ENCODE peak calls at places on chromosome 17, in eight cellular contexts. D is adrenal gland, M is upper lobe of right lung, B is ascending aorta, P is transverse colon, A is aorta, J is mammary epithelial cell, I is lower lobe of right lung. R is an unnamed sample. For H3K27me3, the result is how much of the 10 kb centered on the place peaks cover.

GRCh38 chr17:376936-377863 is 24.6 kb upstream of the RPH3AL start:
- DNase-seq in D (no peak), M (peak), B (no peak), P (no peak), A (no peak), J (no peak), I (no peak), R (peak)

GRCh38 chr17:1447061-1447460 is 9.0 kb downstream of the CRK start:
- DNase-seq in D (no peak), M (no peak), B (no peak), P (no peak), A (no peak), J (no peak), I (no peak), R (no peak)

GRCh38 chr17:78391843-78392242 is 13.4 kb downstream of the PGS1 start:
- DNase-seq in D (no peak), M (no peak), B (no peak), P (no peak), A (no peak), J (peak), I (no peak), R (no peak)

GRCh38 chr17:34436607-34437006 is 73.6 kb upstream of the CCL1 start:
- DNase-seq in D (no peak), M (no peak), B (no peak), P (no peak), A (no peak), J (no peak), I (no peak), R (no peak)

GRCh38 chr17:75181608-75182318 is 996 bp downstream of the SUMO2 start:
- DNase-seq in D (no peak), M (peak), B (no peak), P (peak), A (no peak), J (peak), I (peak), R (no peak)

GRCh38 chr17:77116371-77116860 is 24.4 kb upstream of the SEC14L1 start:
- DNase-seq in D (no peak), M (no peak), B (no peak), P (no peak), A (no peak), J (no peak), I (no peak), R (no peak)

GRCh38 chr17:9529033-9529748 is 46.4 kb downstream of the STX8 start:
- DNase-seq in D (no peak), M (no peak), B (no peak), P (no peak), A (no peak), J (peak), I (no peak), R (no peak)

GRCh38 chr17:58336456-58337094 is 8.0 kb upstream of the TSPOAP1 start:
- DNase-seq in D (peak), M (peak), B (no peak), P (no peak), A (peak), J (no peak), I (no peak), R (peak)

GRCh38 chr17:71252446-71252845 is 868.4 kb upstream of the SOX9 start:
- DNase-seq in D (no peak), M (no peak), B (no peak), P (no peak), A (no peak), J (no peak), I (no peak), R (no peak)

GRCh38 chr17:65055708-65056638 is 567 bp downstream of the GNA13 start:
- DNase-seq in D (peak), M (peak), B (peak), P (peak), A (peak), J (peak), I (peak), R (peak)

GRCh38 chr17:64448665-64449512 is at the start of gene MILR1:
- DNase-seq in D (peak), M (no peak), B (no peak), P (peak), A (no peak), J (peak), I (no peak), R (no peak)

GRCh38 chr17:36136439-36136838 is 32.8 kb downstream of the CCL4 start:
- DNase-seq in D (no peak), M (no peak), B (no peak), P (no peak), A (no peak), J (no peak), I (no peak), R (no peak)

GRCh38 chr17:27381007-27381501 is 75.2 kb upstream of the KSR1 start:
- DNase-seq in D (peak), M (peak), B (no peak), P (peak), A (peak), J (peak), I (peak), R (peak)

GRCh38 chr17:82272495-82273326 is 789 bp downstream of the CSNK1D start:
- DNase-seq in D (peak), M (peak), B (no peak), P (peak), A (peak), J (no peak), I (peak), R (peak)

GRCh38 chr17:9890124-9890523 is 14.9 kb downstream of the RCVRN start:
- DNase-seq in D (no peak), M (no peak), B (no peak), P (no peak), A (no peak), J (no peak), I (peak), R (no peak)

GRCh38 chr17:60615108-60615507 is 15.1 kb downstream of the PPM1D start:
- DNase-seq in D (no peak), M (no peak), B (no peak), P (no peak), A (no peak), J (no peak), I (no peak), R (no peak)

GRCh38 chr17:67531291-67531690 is 154.2 kb downstream of the PITPNC1 start:
- DNase-seq in D (peak), M (no peak), B (no peak), P (peak), A (no peak), J (no peak), I (no peak), R (no peak)

GRCh38 chr17:17151962-17152361 is 54.2 kb downstream of the PLD6 start:
- DNase-seq in D (peak), M (peak), B (peak), P (peak), A (peak), J (peak), I (peak), R (peak)

GRCh38 chr17:76009447-76009846 is 8.8 kb downstream of the CDK3 start:
- DNase-seq in D (no peak), M (no peak), B (no peak), P (no peak), A (no peak), J (no peak), I (no peak), R (no peak)

GRCh38 chr17:1197781-1198490 is 18.2 kb upstream of the ABR start:
- DNase-seq in D (peak), M (peak), B (peak), P (peak), A (no peak), J (no peak), I (peak), R (peak)

GRCh38 chr17:16241906-16242399 is 24.9 kb downstream of the PIGL start:
- DNase-seq in D (no peak), M (no peak), B (no peak), P (no peak), A (no peak), J (no peak), I (no peak), R (no peak)

GRCh38 chr17:16288860-16289571 is 64.3 kb downstream of the CENPV start:
- DNase-seq in D (no peak), M (no peak), B (no peak), P (no peak), A (no peak), J (no peak), I (no peak), R (no peak)

GRCh38 chr17:71188811-71189492 is 931.9 kb upstream of the SOX9 start:
- DNase-seq in D (no peak), M (no peak), B (no peak), P (no peak), A (no peak), J (peak), I (no peak), R (no peak)

GRCh38 chr17:2782030-2782429 is 14.2 kb upstream of the RAP1GAP2 start:
- DNase-seq in D (no peak), M (peak), B (no peak), P (no peak), A (no peak), J (no peak), I (peak), R (peak)

GRCh38 chr17:4862720-4863119 is 29.6 kb downstream of the MINK1 start:
- DNase-seq in D (no peak), M (no peak), B (no peak), P (no peak), A (no peak), J (no peak), I (no peak), R (no peak)

GRCh38 chr17:76753061-76753961 is 15.4 kb downstream of the MFSD11 start:
- DNase-seq in D (no peak), M (no peak), B (no peak), P (no peak), A (no peak), J (peak), I (no peak), R (no peak)

GRCh38 chr17:3961564-3962047 is 2.6 kb downstream of the ATP2A3 start:
- DNase-seq in D (no peak), M (no peak), B (no peak), P (peak), A (no peak), J (no peak), I (no peak), R (peak)

GRCh38 chr17:53472586-53472985 is 350.1 kb upstream of the KIF2B start:
- DNase-seq in D (no peak), M (no peak), B (no peak), P (no peak), A (no peak), J (peak), I (no peak), R (no peak)

DNA sequence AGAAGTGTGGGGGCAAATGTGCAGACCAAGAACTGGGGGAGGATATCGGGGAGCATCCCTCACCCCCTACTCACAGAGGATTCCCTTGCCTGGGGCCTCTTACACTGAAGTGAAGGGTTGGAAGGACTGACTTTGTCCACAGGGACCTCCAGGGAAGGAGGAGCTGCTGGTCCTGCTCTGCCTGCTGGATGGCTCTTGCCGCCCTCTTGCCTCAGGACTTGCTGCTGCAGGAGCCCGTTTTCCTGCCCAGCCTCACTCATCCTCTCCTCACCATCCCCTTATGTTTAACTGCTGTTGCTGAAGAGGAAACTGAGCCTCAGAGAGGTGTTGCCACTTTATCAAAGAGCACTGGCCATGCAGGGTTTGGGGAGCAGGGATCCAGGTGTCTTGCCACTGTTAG is 3.7 kb upstream of the C17orf113 start:
- DNase-seq in D (no peak), M (no peak), B (no peak), P (no peak), A (no peak), J (no peak), I (no peak), R (no peak)
- H3K27me3 ChIP-seq in D (under half), M (under half), B (under half), P (under half), A (under half), J (under half), I (under half), R (under half)

DNA sequence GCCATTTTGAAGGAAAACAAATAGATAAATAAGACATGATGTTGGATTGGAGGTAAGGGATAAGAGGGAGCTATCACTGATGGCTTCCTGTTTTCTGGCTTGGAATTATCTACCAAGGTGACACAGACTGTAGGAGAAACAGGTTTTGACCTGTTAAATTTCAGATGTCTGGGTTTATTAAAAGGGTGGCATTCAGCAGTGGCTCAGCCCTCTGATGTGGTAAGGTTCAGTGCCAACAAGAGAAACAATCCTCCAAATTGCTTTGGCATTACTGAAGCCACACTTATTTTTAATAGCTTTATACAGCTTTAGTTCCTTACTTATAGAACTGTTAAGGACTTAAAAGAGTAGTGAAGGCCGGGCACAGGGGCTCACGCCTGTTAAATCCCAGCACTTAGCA is 37.0 kb upstream of the AKAP1 start:
- DNase-seq in D (no peak), M (no peak), B (no peak), P (no peak), A (no peak), J (peak), I (no peak), R (no peak)
- H3K27me3 ChIP-seq in D (under half), M (under half), B (under half), P (under half), A (under half), J (under half), I (under half), R (under half)

DNA sequence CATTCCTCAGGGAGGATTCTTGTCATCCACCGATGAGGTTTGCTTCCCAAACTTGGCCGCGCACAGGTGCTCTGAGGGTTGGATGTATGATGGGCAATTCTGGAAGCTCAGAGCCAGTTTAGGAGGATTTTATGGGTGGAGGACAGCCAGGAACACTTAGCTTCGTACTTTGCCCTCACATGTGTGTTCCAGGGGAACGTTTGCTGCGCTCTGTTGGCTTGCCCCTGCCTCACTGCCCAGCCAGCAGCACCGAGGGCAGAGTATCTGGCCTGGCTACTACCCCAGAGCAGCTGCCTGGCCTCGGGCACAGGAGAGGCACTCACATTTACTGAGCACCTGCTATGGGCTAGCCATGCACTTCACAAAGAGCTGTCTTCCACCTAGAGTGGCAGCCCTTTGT is 14.1 kb downstream of the SEZ6 start:
- DNase-seq in D (no peak), M (no peak), B (no peak), P (no peak), A (no peak), J (no peak), I (no peak), R (no peak)
- H3K27me3 ChIP-seq in D (under half), M (under half), B (under half), P (under half), A (under half), J (under half), I (under half), R (under half)

DNA sequence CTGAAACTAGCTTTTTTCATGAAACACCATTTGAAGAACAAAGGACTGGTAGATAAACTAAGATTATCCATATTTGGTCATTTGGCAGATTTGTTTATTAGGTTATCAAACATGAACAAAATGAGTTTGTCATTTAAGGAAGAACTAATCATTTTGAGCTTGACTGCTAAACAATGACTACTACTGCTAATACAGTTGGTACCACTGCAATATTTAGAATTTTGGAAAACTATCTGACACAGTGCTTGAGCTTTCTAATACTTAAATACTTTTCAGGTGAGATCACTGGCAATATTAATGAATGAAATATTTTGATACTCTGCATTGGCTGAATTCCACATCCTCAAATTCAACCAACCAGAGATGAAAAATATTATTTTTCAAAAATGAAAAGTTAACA is 47.2 kb downstream of the MED13 start:
- DNase-seq in D (no peak), M (no peak), B (no peak), P (no peak), A (no peak), J (peak), I (no peak), R (no peak)
- H3K27me3 ChIP-seq in D (under half), M (under half), B (under half), P (under half), A (under half), J (under half), I (under half), R (under half)

GRCh38 chr17:48558057-48558456 is 13.1 kb upstream of the HOXB2 start:
- DNase-seq in D (no peak), M (peak), B (no peak), P (no peak), A (no peak), J (peak), I (no peak), R (no peak)
- H3K27me3 ChIP-seq in D (under half), M (under half), B (under half), P (under half), A (under half), J (under half), I (under half), R (under half)

GRCh38 chr17:79792984-79793923 is 3.6 kb downstream of the CBX8 start:
- DNase-seq in D (no peak), M (no peak), B (no peak), P (no peak), A (no peak), J (no peak), I (no peak), R (no peak)
- H3K27me3 ChIP-seq in D (half or more), M (half or more), B (half or more), P (half or more), A (under half), J (under half), I (half or more), R (half or more)

GRCh38 chr17:7095642-7096041 is 15.6 kb upstream of the CLEC10A start:
- DNase-seq in D (no peak), M (no peak), B (no peak), P (no peak), A (no peak), J (no peak), I (no peak), R (no peak)
- H3K27me3 ChIP-seq in D (under half), M (under half), B (under half), P (under half), A (under half), J (under half), I (under half), R (under half)

DNA sequence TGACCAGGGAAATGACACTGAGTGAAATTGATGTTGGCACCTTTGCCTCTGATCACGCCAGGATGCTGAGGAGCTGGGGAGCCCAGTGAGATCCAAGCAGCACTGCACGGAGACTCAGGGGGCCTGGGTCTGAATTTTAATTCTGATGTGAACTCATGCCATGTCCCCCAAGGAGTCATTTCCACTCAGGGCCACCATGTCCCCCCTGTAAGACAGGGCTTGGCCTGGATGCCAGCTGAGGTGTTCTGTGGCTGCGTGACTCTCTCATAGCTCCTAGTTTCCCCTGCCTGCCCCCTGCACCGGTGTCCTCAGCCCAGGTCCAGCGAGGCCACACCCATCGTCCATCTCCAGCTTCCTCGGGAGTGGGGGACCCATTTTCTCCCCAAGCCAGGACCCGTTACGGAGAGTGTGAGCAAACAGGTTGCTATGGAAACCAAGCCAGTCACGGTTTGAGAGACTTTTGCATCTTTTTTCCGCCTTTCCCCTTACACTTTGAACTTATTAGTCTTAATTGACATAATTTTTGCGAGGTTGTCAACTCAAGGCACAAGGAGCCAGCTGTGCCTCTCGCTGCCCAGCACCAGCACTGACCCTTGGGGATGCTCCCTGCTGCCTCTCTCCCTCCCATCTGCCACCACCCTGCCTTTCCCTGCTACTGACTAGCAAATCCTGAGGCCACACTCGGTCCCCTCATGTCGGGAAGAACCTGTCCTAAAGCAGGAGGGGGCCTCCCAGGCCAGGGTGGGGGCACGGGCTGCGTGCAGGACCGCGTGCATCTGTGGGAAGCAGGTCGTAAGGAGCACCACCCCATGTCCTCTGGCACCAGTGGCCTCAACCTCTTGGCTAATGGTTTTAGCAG is 149.9 kb downstream of the SDK2 start:
- DNase-seq in D (no peak), M (no peak), B (no peak), P (no peak), A (peak), J (no peak), I (no peak), R (peak)
- H3K27me3 ChIP-seq in D (under half), M (under half), B (under half), P (under half), A (under half), J (under half), I (under half), R (under half)

GRCh38 chr17:45896803-45897693 is 2.7 kb downstream of the MAPT start:
- DNase-seq in D (no peak), M (no peak), B (no peak), P (no peak), A (no peak), J (peak), I (no peak), R (no peak)

GRCh38 chr17:45904886-45905285 is 10.5 kb downstream of the MAPT start:
- DNase-seq in D (no peak), M (no peak), B (no peak), P (no peak), A (no peak), J (no peak), I (no peak), R (no peak)

GRCh38 chr17:45900136-45900535 is 5.8 kb downstream of the MAPT start:
- DNase-seq in D (no peak), M (no peak), B (no peak), P (no peak), A (no peak), J (no peak), I (no peak), R (no peak)

GRCh38 chr17:45902892-45903346 is 8.6 kb downstream of the MAPT start:
- DNase-seq in D (peak), M (no peak), B (no peak), P (no peak), A (no peak), J (no peak), I (no peak), R (no peak)

GRCh38 chr17:45900723-45901415 is 6.5 kb downstream of the MAPT start:
- DNase-seq in D (no peak), M (no peak), B (no peak), P (no peak), A (no peak), J (no peak), I (no peak), R (no peak)
- H3K27me3 ChIP-seq in D (under half), M (under half), B (under half), P (half or more), A (under half), J (under half), I (under half), R (half or more)

R was measured in spleen.